ENCODE peak calls at places on chromosomes 12 and 14, in eight cellular contexts. One of them, this sample, is unnamed.

GRCh38 chr14:85038526-85038925 is 491.4 kb upstream of the FLRT2 start:
- DNase-seq in bronchial epithelial cell: no peak
- DNase-seq in cardiac fibroblast: no peak
- DNase-seq in nephron progenitor cell: no peak
- DNase-seq in breast epithelium: no peak
- DNase-seq in suprapubic skin: no peak
- DNase-seq in psoas muscle: no peak
- DNase-seq in heart left ventricle: no peak
- DNase-seq in this sample: no peak

GRCh38 chr14:65476290-65476941 is 63.9 kb downstream of the FUT8 start:
- DNase-seq in breast epithelium: no peak
- DNase-seq in psoas muscle: no peak
- DNase-seq in bronchial epithelial cell: no peak
- DNase-seq in heart left ventricle: no peak
- DNase-seq in nephron progenitor cell: no peak
- DNase-seq in cardiac fibroblast: no peak
- DNase-seq in suprapubic skin: no peak
- DNase-seq in this sample: no peak

GRCh38 chr12:75812341-75813018 is 219.1 kb downstream of the PHLDA1 start:
- DNase-seq in suprapubic skin: no peak
- DNase-seq in cardiac fibroblast: peak
- DNase-seq in breast epithelium: no peak
- DNase-seq in psoas muscle: no peak
- DNase-seq in nephron progenitor cell: no peak
- DNase-seq in heart left ventricle: no peak
- DNase-seq in bronchial epithelial cell: no peak
- DNase-seq in this sample: no peak

GRCh38 chr12:56880416-56881035 is 53.7 kb downstream of the SDR9C7 start:
- DNase-seq in psoas muscle: no peak
- DNase-seq in heart left ventricle: no peak
- DNase-seq in bronchial epithelial cell: no peak
- DNase-seq in nephron progenitor cell: no peak
- DNase-seq in breast epithelium: no peak
- DNase-seq in cardiac fibroblast: peak
- DNase-seq in suprapubic skin: no peak
- DNase-seq in this sample: no peak

GRCh38 chr12:66241061-66242043 is 52.3 kb downstream of the IRAK3 start:
- DNase-seq in bronchial epithelial cell: peak
- DNase-seq in cardiac fibroblast: peak
- DNase-seq in nephron progenitor cell: no peak
- DNase-seq in breast epithelium: no peak
- DNase-seq in suprapubic skin: no peak
- DNase-seq in psoas muscle: no peak
- DNase-seq in heart left ventricle: no peak
- DNase-seq in this sample: no peak

GRCh38 chr12:50129297-50129696 is 17.3 kb downstream of the COX14 start:
- DNase-seq in cardiac fibroblast: no peak
- DNase-seq in breast epithelium: no peak
- DNase-seq in bronchial epithelial cell: no peak
- DNase-seq in suprapubic skin: no peak
- DNase-seq in nephron progenitor cell: no peak
- DNase-seq in heart left ventricle: no peak
- DNase-seq in psoas muscle: no peak
- DNase-seq in this sample: no peak

GRCh38 chr12:56658921-56659320 is 13.1 kb upstream of the ATP5F1B start:
- DNase-seq in bronchial epithelial cell: no peak
- DNase-seq in nephron progenitor cell: no peak
- DNase-seq in psoas muscle: no peak
- DNase-seq in breast epithelium: no peak
- DNase-seq in heart left ventricle: no peak
- DNase-seq in cardiac fibroblast: no peak
- DNase-seq in suprapubic skin: no peak
- DNase-seq in this sample: peak

GRCh38 chr14:30610719-30611388 is 11.3 kb upstream of the SCFD1 start:
- DNase-seq in psoas muscle: no peak
- DNase-seq in suprapubic skin: no peak
- DNase-seq in bronchial epithelial cell: peak
- DNase-seq in heart left ventricle: no peak
- DNase-seq in cardiac fibroblast: peak
- DNase-seq in nephron progenitor cell: no peak
- DNase-seq in breast epithelium: no peak
- DNase-seq in this sample: peak

GRCh38 chr12:12720052-12720451 is 2.9 kb downstream of the CDKN1B start:
- DNase-seq in suprapubic skin: no peak
- DNase-seq in psoas muscle: no peak
- DNase-seq in breast epithelium: no peak
- DNase-seq in nephron progenitor cell: no peak
- DNase-seq in cardiac fibroblast: no peak
- DNase-seq in heart left ventricle: no peak
- DNase-seq in bronchial epithelial cell: peak
- DNase-seq in this sample: no peak

GRCh38 chr12:19021646-19022045 is 107.9 kb upstream of the PLEKHA5 start:
- DNase-seq in bronchial epithelial cell: no peak
- DNase-seq in heart left ventricle: no peak
- DNase-seq in breast epithelium: no peak
- DNase-seq in psoas muscle: no peak
- DNase-seq in suprapubic skin: no peak
- DNase-seq in nephron progenitor cell: no peak
- DNase-seq in cardiac fibroblast: no peak
- DNase-seq in this sample: no peak

GRCh38 chr12:68854554-68854953 is 46.6 kb downstream of the MDM2 start:
- DNase-seq in bronchial epithelial cell: no peak
- DNase-seq in psoas muscle: no peak
- DNase-seq in suprapubic skin: no peak
- DNase-seq in cardiac fibroblast: no peak
- DNase-seq in nephron progenitor cell: no peak
- DNase-seq in breast epithelium: no peak
- DNase-seq in heart left ventricle: no peak
- DNase-seq in this sample: no peak

GRCh38 chr14:44914849-44915248 is 46.9 kb downstream of the KLHL28 start:
- DNase-seq in breast epithelium: no peak
- DNase-seq in heart left ventricle: no peak
- DNase-seq in suprapubic skin: no peak
- DNase-seq in bronchial epithelial cell: peak
- DNase-seq in nephron progenitor cell: no peak
- DNase-seq in psoas muscle: no peak
- DNase-seq in cardiac fibroblast: peak
- DNase-seq in this sample: no peak

GRCh38 chr12:79685068-79685467 is 5.7 kb downstream of the PAWR start:
- DNase-seq in psoas muscle: no peak
- DNase-seq in heart left ventricle: no peak
- DNase-seq in cardiac fibroblast: no peak
- DNase-seq in nephron progenitor cell: no peak
- DNase-seq in breast epithelium: no peak
- DNase-seq in bronchial epithelial cell: peak
- DNase-seq in suprapubic skin: no peak
- DNase-seq in this sample: no peak

GRCh38 chr14:99484106-99484505 is 2.9 kb downstream of the CCNK start:
- DNase-seq in heart left ventricle: no peak
- DNase-seq in breast epithelium: no peak
- DNase-seq in bronchial epithelial cell: peak
- DNase-seq in cardiac fibroblast: no peak
- DNase-seq in nephron progenitor cell: no peak
- DNase-seq in psoas muscle: no peak
- DNase-seq in suprapubic skin: no peak
- DNase-seq in this sample: no peak

GRCh38 chr14:55697358-55697985 is 117.5 kb downstream of the KTN1 start:
- DNase-seq in nephron progenitor cell: no peak
- DNase-seq in breast epithelium: no peak
- DNase-seq in heart left ventricle: no peak
- DNase-seq in suprapubic skin: no peak
- DNase-seq in psoas muscle: no peak
- DNase-seq in bronchial epithelial cell: no peak
- DNase-seq in cardiac fibroblast: no peak
- DNase-seq in this sample: no peak

GRCh38 chr14:31566456-31566855 is 5.3 kb downstream of the NUBPL start:
- DNase-seq in heart left ventricle: no peak
- DNase-seq in breast epithelium: no peak
- DNase-seq in nephron progenitor cell: no peak
- DNase-seq in cardiac fibroblast: no peak
- DNase-seq in bronchial epithelial cell: no peak
- DNase-seq in suprapubic skin: no peak
- DNase-seq in psoas muscle: no peak
- DNase-seq in this sample: no peak

GRCh38 chr14:98321838-98322237 is 950.2 kb downstream of the BCL11B start:
- DNase-seq in cardiac fibroblast: no peak
- DNase-seq in breast epithelium: no peak
- DNase-seq in psoas muscle: no peak
- DNase-seq in bronchial epithelial cell: no peak
- DNase-seq in suprapubic skin: no peak
- DNase-seq in heart left ventricle: no peak
- DNase-seq in nephron progenitor cell: no peak
- DNase-seq in this sample: no peak

GRCh38 chr12:13652105-13652504 is 329.3 kb downstream of the GRIN2B start:
- DNase-seq in bronchial epithelial cell: no peak
- DNase-seq in nephron progenitor cell: no peak
- DNase-seq in psoas muscle: no peak
- DNase-seq in heart left ventricle: no peak
- DNase-seq in suprapubic skin: no peak
- DNase-seq in cardiac fibroblast: no peak
- DNase-seq in breast epithelium: no peak
- DNase-seq in this sample: no peak

GRCh38 chr12:92259852-92260251 is 114.2 kb upstream of the BTG1 start:
- DNase-seq in cardiac fibroblast: no peak
- DNase-seq in bronchial epithelial cell: no peak
- DNase-seq in breast epithelium: no peak
- DNase-seq in psoas muscle: no peak
- DNase-seq in suprapubic skin: no peak
- DNase-seq in heart left ventricle: no peak
- DNase-seq in nephron progenitor cell: no peak
- DNase-seq in this sample: no peak

GRCh38 chr12:91202390-91202789 is 19.8 kb upstream of the DCN start:
- DNase-seq in heart left ventricle: no peak
- DNase-seq in psoas muscle: no peak
- DNase-seq in nephron progenitor cell: no peak
- DNase-seq in suprapubic skin: no peak
- DNase-seq in cardiac fibroblast: no peak
- DNase-seq in bronchial epithelial cell: peak
- DNase-seq in breast epithelium: no peak
- DNase-seq in this sample: no peak

GRCh38 chr12:108629156-108629555 is 4.5 kb downstream of the SELPLG start:
- DNase-seq in nephron progenitor cell: no peak
- DNase-seq in psoas muscle: no peak
- DNase-seq in cardiac fibroblast: no peak
- DNase-seq in breast epithelium: no peak
- DNase-seq in suprapubic skin: no peak
- DNase-seq in bronchial epithelial cell: no peak
- DNase-seq in heart left ventricle: no peak
- DNase-seq in this sample: no peak

GRCh38 chr12:98591209-98591608 is 2.3 kb upstream of the SLC25A3 start:
- DNase-seq in nephron progenitor cell: no peak
- DNase-seq in psoas muscle: no peak
- DNase-seq in heart left ventricle: no peak
- DNase-seq in breast epithelium: no peak
- DNase-seq in suprapubic skin: no peak
- DNase-seq in cardiac fibroblast: peak
- DNase-seq in bronchial epithelial cell: no peak
- DNase-seq in this sample: no peak

DNA sequence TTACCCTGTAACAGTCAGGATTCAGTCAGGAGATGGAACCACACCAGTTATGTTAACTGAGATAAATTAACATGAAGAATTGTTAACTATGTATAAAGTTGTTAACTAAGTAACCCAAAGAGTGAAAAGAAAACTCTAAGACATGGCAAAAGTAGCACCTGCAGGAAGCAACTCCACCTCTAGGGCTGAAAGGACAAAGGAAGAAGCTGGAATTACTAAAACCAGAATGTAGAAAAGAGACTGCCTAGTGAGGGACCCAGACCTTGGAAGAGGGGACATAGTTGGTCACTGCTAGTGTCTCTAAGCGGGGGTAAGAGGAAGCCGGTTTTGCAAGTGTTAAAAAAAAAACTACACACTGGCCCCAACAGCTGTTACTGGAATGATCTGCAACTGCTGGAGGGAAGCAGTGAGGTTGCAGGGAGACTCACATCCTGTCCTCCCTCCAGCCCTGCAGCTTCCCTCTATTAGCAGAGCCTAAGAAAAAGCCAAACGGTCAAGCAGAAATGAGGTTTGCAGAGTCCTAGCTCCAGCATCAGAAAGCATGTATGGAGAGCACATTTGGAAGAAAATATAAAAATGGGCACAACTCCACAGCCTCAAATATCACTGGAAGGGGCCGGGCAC is 39.7 kb downstream of the GPR135 start:
- DNase-seq in bronchial epithelial cell: no peak
- DNase-seq in breast epithelium: no peak
- DNase-seq in heart left ventricle: peak
- DNase-seq in suprapubic skin: no peak
- DNase-seq in cardiac fibroblast: peak
- DNase-seq in nephron progenitor cell: no peak
- DNase-seq in psoas muscle: no peak
- DNase-seq in this sample: no peak
- TF ChIP-seq CTCF in bronchial epithelial cell: no peak
- TF ChIP-seq CTCF in breast epithelium: peak
- TF ChIP-seq CTCF in heart left ventricle: no peak
- TF ChIP-seq CTCF in suprapubic skin: no peak
- TF ChIP-seq CTCF in cardiac fibroblast: peak
- TF ChIP-seq CTCF in nephron progenitor cell: no peak
- TF ChIP-seq CTCF in psoas muscle: no peak
- TF ChIP-seq CTCF in this sample: no peak

DNA sequence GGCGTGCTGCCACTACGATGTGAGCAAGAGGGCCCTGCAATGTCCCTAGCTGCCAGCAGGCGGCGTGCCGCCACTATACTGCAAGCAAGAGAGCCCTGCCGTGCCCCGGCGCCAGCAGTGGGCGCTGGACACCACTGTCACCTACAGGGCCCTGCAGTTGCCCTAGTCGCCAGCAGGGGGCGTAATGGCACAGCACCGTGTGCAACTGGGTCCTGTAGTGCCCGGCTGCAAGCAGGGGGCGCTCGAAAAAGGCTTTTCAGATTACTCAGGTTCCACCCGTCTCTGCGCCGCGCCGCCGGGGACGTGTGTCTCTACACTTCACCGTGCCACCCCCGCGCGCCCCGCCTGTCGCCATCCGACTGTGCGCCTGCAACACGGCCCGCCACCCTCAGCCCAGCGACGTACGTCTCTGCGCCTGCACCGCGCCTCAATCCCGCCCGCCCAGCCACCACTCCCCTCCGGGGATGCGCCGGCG is 1356.9 kb downstream of the TMEM121 start:
- DNase-seq in heart left ventricle: peak
- DNase-seq in breast epithelium: no peak
- DNase-seq in psoas muscle: peak
- DNase-seq in bronchial epithelial cell: no peak
- DNase-seq in cardiac fibroblast: peak
- DNase-seq in nephron progenitor cell: peak
- DNase-seq in suprapubic skin: no peak
- DNase-seq in this sample: peak
- TF ChIP-seq CTCF in heart left ventricle: peak
- TF ChIP-seq CTCF in breast epithelium: no peak
- TF ChIP-seq CTCF in psoas muscle: peak
- TF ChIP-seq CTCF in bronchial epithelial cell: peak
- TF ChIP-seq CTCF in cardiac fibroblast: peak
- TF ChIP-seq CTCF in nephron progenitor cell: no peak
- TF ChIP-seq CTCF in suprapubic skin: no peak
- TF ChIP-seq CTCF in this sample: peak

GRCh38 chr12:116015525-116015924 is 262.0 kb downstream of the MED13L start:
- DNase-seq in psoas muscle: no peak
- DNase-seq in cardiac fibroblast: peak
- DNase-seq in suprapubic skin: no peak
- DNase-seq in heart left ventricle: no peak
- DNase-seq in nephron progenitor cell: no peak
- DNase-seq in bronchial epithelial cell: peak
- DNase-seq in breast epithelium: no peak
- DNase-seq in this sample: peak
- TF ChIP-seq CTCF in psoas muscle: peak
- TF ChIP-seq CTCF in cardiac fibroblast: peak
- TF ChIP-seq CTCF in suprapubic skin: no peak
- TF ChIP-seq CTCF in heart left ventricle: peak
- TF ChIP-seq CTCF in nephron progenitor cell: no peak
- TF ChIP-seq CTCF in bronchial epithelial cell: peak
- TF ChIP-seq CTCF in breast epithelium: peak
- TF ChIP-seq CTCF in this sample: no peak

GRCh38 chr14:101737414-101738367 is 23.8 kb upstream of the PPP2R5C start:
- DNase-seq in heart left ventricle: no peak
- DNase-seq in psoas muscle: no peak
- DNase-seq in nephron progenitor cell: no peak
- DNase-seq in bronchial epithelial cell: no peak
- DNase-seq in breast epithelium: no peak
- DNase-seq in cardiac fibroblast: no peak
- DNase-seq in suprapubic skin: peak
- DNase-seq in this sample: no peak
- TF ChIP-seq CTCF in heart left ventricle: no peak
- TF ChIP-seq CTCF in psoas muscle: no peak
- TF ChIP-seq CTCF in nephron progenitor cell: no peak
- TF ChIP-seq CTCF in bronchial epithelial cell: peak
- TF ChIP-seq CTCF in breast epithelium: no peak
- TF ChIP-seq CTCF in cardiac fibroblast: peak
- TF ChIP-seq CTCF in suprapubic skin: no peak
- TF ChIP-seq CTCF in this sample: no peak